ENCODE peak calls at places on chromosomes 2 and 18, in six cellular contexts. A is stomach, L is prostate gland, H is GM23338, X is endothelial cell of umbilical vein, V is HCT116. Q is an unnamed sample. For H3K36me3, the result is how much of the 10 kb centered on the place peaks cover.

GRCh38 chr2:205734436-205734835 is 52.1 kb downstream of the NRP2 start:
- DNase-seq in L (peak), V (no peak), A (no peak), H (peak), X (peak), Q (no peak)

GRCh38 chr2:1014802-1015201 is 64.2 kb downstream of the SNTG2 start:
- DNase-seq in X (no peak), A (no peak), V (no peak), L (no peak), H (peak), Q (no peak)

GRCh38 chr2:11552260-11552638 is 18.4 kb downstream of the GREB1 start:
- DNase-seq in V (no peak), L (no peak), H (no peak), A (no peak), X (no peak), Q (no peak)

GRCh38 chr2:61135510-61135909 is 26.5 kb upstream of the C2orf74 start:
- DNase-seq in A (no peak), V (peak), X (peak), L (no peak), H (peak), Q (no peak)

GRCh38 chr2:201465524-201465971 is 14.0 kb downstream of the STRADB start:
- DNase-seq in L (no peak), A (no peak), X (no peak), H (no peak), V (no peak), Q (no peak)

GRCh38 chr18:28161608-28162599 is 15.0 kb downstream of the CDH2 start:
- DNase-seq in X (no peak), L (no peak), A (no peak), V (no peak), H (no peak), Q (no peak)

GRCh38 chr2:52995439-52995838 is 772.2 kb upstream of the CHAC2 start:
- DNase-seq in A (no peak), L (no peak), H (no peak), X (no peak), V (no peak), Q (no peak)

GRCh38 chr2:72208225-72208624 is 60.6 kb upstream of the CYP26B1 start:
- DNase-seq in A (no peak), H (no peak), V (no peak), L (no peak), X (no peak), Q (no peak)

GRCh38 chr2:162795312-162795711 is 43.3 kb downstream of the KCNH7 start:
- DNase-seq in V (no peak), X (no peak), A (no peak), L (no peak), H (peak), Q (no peak)

GRCh38 chr2:183543731-183544130 is 419.5 kb downstream of the NUP35 start:
- DNase-seq in L (no peak), A (no peak), X (no peak), V (no peak), H (peak), Q (no peak)

GRCh38 chr2:85851253-85851955 is 37.4 kb downstream of the ST3GAL5 start:
- DNase-seq in A (no peak), X (no peak), H (no peak), L (peak), V (no peak), Q (peak)

GRCh38 chr2:156445311-156446218 is 9.4 kb downstream of the GPD2 start:
- DNase-seq in X (peak), L (no peak), A (no peak), V (no peak), H (peak), Q (peak)

GRCh38 chr18:55100817-55101457 is 141.7 kb upstream of the CCDC68 start:
- DNase-seq in V (peak), A (no peak), L (no peak), X (peak), H (no peak), Q (no peak)

GRCh38 chr2:174787485-174788205 is 23.4 kb upstream of the CHRNA1 start:
- DNase-seq in V (no peak), X (peak), H (peak), L (no peak), A (no peak), Q (peak)

GRCh38 chr18:10124071-10124470 is 210.3 kb downstream of the VAPA start:
- DNase-seq in L (no peak), X (no peak), V (no peak), H (no peak), A (no peak), Q (no peak)

GRCh38 chr18:68925268-68925667 is 127.4 kb downstream of the CCDC102B start:
- DNase-seq in X (no peak), A (no peak), V (no peak), H (peak), L (no peak), Q (no peak)

GRCh38 chr2:230713331-230714121 is 884 bp downstream of the CAB39 start:
- DNase-seq in A (peak), L (no peak), X (peak), H (peak), V (no peak), Q (no peak)

GRCh38 chr2:9983413-9984216 is 32.1 kb downstream of the GRHL1 start:
- DNase-seq in L (no peak), A (no peak), V (no peak), X (no peak), H (no peak), Q (peak)

GRCh38 chr18:79882522-79883241 is 68.8 kb downstream of the SLC66A2 start:
- DNase-seq in A (no peak), V (no peak), L (no peak), X (no peak), H (no peak), Q (no peak)

GRCh38 chr2:102558463-102558862 is 60.9 kb upstream of the SLC9A2 start:
- DNase-seq in H (no peak), V (no peak), X (no peak), A (no peak), L (no peak), Q (no peak)

GRCh38 chr2:196170681-196171247 is 614 bp downstream of the STK17B start:
- DNase-seq in H (peak), L (peak), X (no peak), A (peak), V (no peak), Q (no peak)

GRCh38 chr2:145379934-145380333 is 860.0 kb upstream of the ZEB2 start:
- DNase-seq in X (no peak), L (no peak), A (no peak), V (no peak), H (no peak), Q (peak)

GRCh38 chr2:152468832-152469692 is 134.1 kb downstream of the FMNL2 start:
- DNase-seq in H (no peak), L (no peak), X (peak), V (no peak), A (no peak), Q (no peak)

GRCh38 chr2:241855888-241856422 is 2.7 kb downstream of the PDCD1 start:
- DNase-seq in A (no peak), L (no peak), V (no peak), H (no peak), X (no peak), Q (no peak)

GRCh38 chr2:142876423-142876822 is 1.0 kb upstream of the KYNU start:
- DNase-seq in H (no peak), A (no peak), X (peak), L (no peak), V (no peak), Q (no peak)

GRCh38 chr2:105280281-105280680 is 38.7 kb downstream of the GPR45 start:
- DNase-seq in L (no peak), A (no peak), V (no peak), X (no peak), H (no peak), Q (no peak)
- H3K36me3 ChIP-seq in L (under half), A (half or more), V (under half), X (under half), H (under half), Q (under half)

DNA sequence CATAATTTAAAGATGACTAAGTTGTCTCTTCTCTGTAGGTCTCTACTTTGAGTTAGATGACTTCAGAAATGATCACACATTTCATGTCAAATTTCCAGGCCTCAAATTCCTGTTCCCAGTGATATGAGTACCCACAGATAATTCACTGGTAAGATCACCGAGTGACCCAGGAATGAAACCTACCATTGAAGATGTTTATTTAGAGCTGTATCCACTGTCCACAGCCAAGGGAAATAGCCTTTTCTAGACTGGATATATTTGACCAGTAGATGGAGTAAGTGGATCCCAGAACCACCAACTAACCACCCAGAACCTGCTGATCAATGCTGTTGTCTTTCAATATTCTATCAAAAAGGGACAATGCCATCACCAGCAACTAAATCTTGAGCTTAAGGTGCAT is 238.8 kb downstream of the SLC8A1 start:
- DNase-seq in H (peak), V (no peak), X (peak), L (no peak), A (no peak), Q (no peak)
- TF ChIP-seq CTCF in H (peak), V (peak), X (peak), L (no peak), A (no peak), Q (peak)

GRCh38 chr2:29482341-29482740 is 367.1 kb downstream of the CLIP4 start:
- DNase-seq in L (no peak), H (no peak), X (no peak), V (no peak), A (no peak), Q (no peak)

GRCh38 chr2:29485117-29485516 is 369.9 kb downstream of the CLIP4 start:
- DNase-seq in V (no peak), L (no peak), X (no peak), A (no peak), H (no peak), Q (no peak)

GRCh38 chr2:29480423-29480822 is 365.2 kb downstream of the CLIP4 start:
- DNase-seq in A (no peak), H (no peak), X (no peak), V (no peak), L (no peak), Q (no peak)

GRCh38 chr2:29481313-29481712 is 366.1 kb downstream of the CLIP4 start:
- DNase-seq in X (no peak), V (no peak), A (no peak), L (no peak), H (no peak), Q (no peak)

GRCh38 chr2:29482867-29483266 is 367.7 kb downstream of the CLIP4 start:
- DNase-seq in H (no peak), A (no peak), X (no peak), L (no peak), V (no peak), Q (no peak)
- H3K4me3 ChIP-seq in H (no peak), A (no peak), X (no peak), L (no peak), V (no peak), Q (no peak)

DNA sequence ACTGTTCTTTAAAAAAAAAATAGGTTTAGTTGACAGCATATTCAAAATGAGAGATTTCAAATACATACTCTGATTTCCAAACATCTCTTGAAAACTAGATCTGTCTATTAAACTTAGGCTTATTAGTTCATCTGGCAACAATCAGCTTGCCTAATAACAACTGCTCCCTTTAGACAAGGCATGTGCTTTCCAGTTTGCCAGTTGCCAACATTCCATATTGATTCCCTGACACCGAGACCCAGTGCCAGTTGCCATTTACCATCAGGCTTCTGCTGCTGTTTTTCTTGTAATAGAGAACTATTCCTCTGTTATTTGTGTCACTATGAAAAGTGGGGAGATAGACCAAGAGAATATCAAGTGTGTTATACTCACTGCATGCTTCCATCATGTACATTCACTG is 256.0 kb downstream of the C1D start:
- DNase-seq in V (no peak), H (no peak), X (no peak), A (no peak), L (no peak), Q (no peak)
- H3K36me3 ChIP-seq in V (under half), H (under half), X (under half), A (under half), L (under half), Q (under half)

DNA sequence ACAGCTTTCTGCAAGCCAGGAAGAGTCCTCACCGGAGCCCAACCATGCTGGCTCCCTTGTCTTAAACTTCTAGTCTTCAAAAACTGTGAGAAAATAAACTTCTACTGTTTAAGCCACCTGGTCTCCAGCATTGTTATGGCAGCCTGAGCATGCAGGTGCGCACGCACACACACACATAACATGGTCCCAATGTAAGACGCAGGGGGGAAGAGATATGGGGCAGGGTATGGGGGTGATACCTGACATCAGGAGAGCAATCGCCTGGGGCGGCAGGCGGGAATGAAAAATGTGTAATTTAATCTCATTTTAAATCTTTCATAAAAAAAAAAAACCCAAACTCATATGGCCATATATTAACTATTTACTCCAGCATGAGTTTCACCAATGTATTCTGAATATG is 18.0 kb downstream of the HJURP start:
- DNase-seq in L (no peak), V (no peak), H (no peak), A (peak), X (no peak), Q (no peak)
- TF ChIP-seq CTCF in L (no peak), V (no peak), H (no peak), A (no peak), X (no peak), Q (no peak)

DNA sequence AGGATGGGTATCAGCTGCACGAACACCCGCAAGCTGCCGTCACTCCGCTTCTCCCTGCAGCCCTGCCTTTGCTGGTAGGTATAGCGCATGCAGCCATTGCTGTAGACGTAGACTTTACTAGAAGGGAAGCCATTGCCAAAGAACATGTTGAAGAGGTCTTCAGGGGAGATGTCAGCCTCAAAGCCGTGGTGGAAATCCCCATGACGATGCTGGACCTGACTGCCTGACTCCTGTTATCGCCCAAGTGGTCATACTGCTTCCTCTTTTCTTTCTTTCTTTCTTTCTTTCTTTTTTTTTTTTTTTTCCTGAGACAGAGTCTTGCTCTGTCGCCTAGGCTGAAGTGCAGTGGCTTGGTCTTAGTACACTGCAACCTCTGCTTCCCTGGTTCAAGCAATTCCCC is 68.7 kb upstream of the SPRED2 start:
- DNase-seq in H (no peak), A (no peak), L (no peak), V (no peak), X (no peak), Q (no peak)
- H3K4me3 ChIP-seq in H (no peak), A (no peak), L (no peak), V (no peak), X (no peak), Q (no peak)